ENCODE peak calls at places on chromosomes 11 and 22, in seven cellular contexts. Y is lower leg skin, T is colonic mucosa, M is neural progenitor cell, J is Peyer's patch, S is upper lobe of left lung, Q is foreskin fibroblast. U is an unnamed sample.

GRCh38 chr11:44007746-44008501 is 39.9 kb upstream of the ACCSL start:
- DNase-seq in Y (no peak), J (no peak), T (peak), M (no peak), Q (no peak), S (no peak), U (peak)

GRCh38 chr11:11155962-11156815 is 196.9 kb downstream of the CSNK2A3 start:
- DNase-seq in T (no peak), Q (no peak), M (peak), Y (no peak), S (peak), J (no peak), U (peak)

GRCh38 chr11:34653851-34654490 is 33.1 kb downstream of the EHF start:
- DNase-seq in Y (peak), T (peak), S (no peak), M (peak), J (peak), Q (peak), U (peak)

GRCh38 chr11:105670811-105671210 is 60.9 kb downstream of the GRIA4 start:
- DNase-seq in Q (peak), M (no peak), S (no peak), Y (no peak), T (no peak), J (no peak), U (no peak)

GRCh38 chr11:87719311-87720073 is 455.8 kb downstream of the RAB38 start:
- DNase-seq in M (no peak), J (no peak), Q (no peak), S (no peak), Y (no peak), T (no peak), U (no peak)

GRCh38 chr11:36300651-36301050 is 4.6 kb downstream of the PRR5L start:
- DNase-seq in J (peak), S (peak), T (peak), M (no peak), Q (no peak), Y (peak), U (no peak)

GRCh38 chr22:29072979-29073617 is at the start of gene KREMEN1:
- DNase-seq in Y (no peak), T (peak), J (no peak), Q (no peak), S (no peak), M (peak), U (peak)

GRCh38 chr11:68039526-68040086 is 781 bp downstream of the TCIRG1 start:
- DNase-seq in Y (no peak), Q (no peak), M (no peak), S (peak), T (no peak), J (no peak), U (peak)

GRCh38 chr11:134725211-134725610 is 313.2 kb upstream of the B3GAT1 start:
- DNase-seq in M (no peak), Y (no peak), S (peak), Q (no peak), T (no peak), J (no peak), U (no peak)

GRCh38 chr22:25169278-25170031 is 30.2 kb upstream of the CRYBB3 start:
- DNase-seq in T (no peak), Q (no peak), M (no peak), J (no peak), S (no peak), Y (no peak), U (no peak)

GRCh38 chr11:119979716-119980115 is 158.2 kb downstream of the TRIM29 start:
- DNase-seq in S (no peak), M (no peak), T (no peak), Y (no peak), J (no peak), Q (no peak), U (peak)

GRCh38 chr22:46613606-46613997 is 6.6 kb upstream of the GRAMD4 start:
- DNase-seq in Q (peak), M (no peak), S (no peak), J (no peak), Y (no peak), T (no peak), U (no peak)

GRCh38 chr11:82756765-82757650 is 23.3 kb upstream of the FAM181B start:
- DNase-seq in J (no peak), Q (no peak), M (no peak), T (no peak), S (no peak), Y (no peak), U (no peak)

DNA sequence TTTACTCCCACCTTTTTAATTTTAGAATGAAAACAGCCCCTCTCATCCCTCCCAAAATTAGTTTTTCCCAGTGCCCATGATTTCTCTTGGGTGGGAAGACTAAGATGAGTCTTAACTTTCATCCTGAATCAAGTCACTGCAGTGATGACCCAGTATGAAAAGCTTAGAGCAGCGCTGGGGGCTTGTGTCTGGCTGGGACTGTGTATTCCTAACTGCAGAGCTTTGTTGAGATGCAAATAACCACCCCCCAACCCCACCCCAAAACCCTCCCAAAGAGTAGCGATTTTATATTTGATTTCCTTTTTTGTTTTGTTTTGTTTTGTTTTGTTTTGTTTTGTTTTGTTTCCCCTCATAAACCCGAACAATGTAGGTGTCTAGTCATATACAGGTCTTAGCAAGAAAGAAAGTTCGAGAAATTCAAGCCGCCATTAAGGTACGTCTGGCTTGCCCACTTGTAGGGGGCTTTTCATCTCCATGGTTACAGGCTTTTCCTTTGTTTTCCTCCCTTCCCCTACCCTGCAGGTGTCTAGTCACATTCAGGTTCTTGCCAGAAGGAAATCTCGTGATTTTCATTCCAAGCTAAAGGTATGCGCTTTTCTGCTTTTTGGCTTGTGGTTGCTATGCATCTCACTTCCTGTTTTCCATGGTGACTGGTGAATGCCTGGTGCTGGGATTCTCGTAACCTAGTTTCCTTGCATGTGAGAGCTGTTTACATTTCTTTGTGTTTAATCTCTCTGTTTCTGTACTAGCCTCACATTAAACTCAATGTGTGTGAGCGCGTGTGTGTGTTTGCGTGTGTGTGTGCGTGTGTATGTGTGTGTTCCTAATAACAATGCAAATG is 144.6 kb upstream of the RASSF10 start:
- DNase-seq in Y (no peak), M (peak), S (no peak), T (no peak), J (no peak), Q (peak), U (no peak)
- H3K4me3 ChIP-seq in Y (no peak), M (peak), S (no peak), T (no peak), J (no peak), Q (no peak), U (no peak)

GRCh38 chr11:95232666-95233065 is 1.7 kb upstream of the SESN3 start:
- DNase-seq in M (no peak), T (no peak), S (no peak), Q (no peak), Y (no peak), J (no peak), U (no peak)
- H3K4me3 ChIP-seq in M (peak), T (peak), S (peak), Q (peak), Y (no peak), J (peak), U (peak)

DNA sequence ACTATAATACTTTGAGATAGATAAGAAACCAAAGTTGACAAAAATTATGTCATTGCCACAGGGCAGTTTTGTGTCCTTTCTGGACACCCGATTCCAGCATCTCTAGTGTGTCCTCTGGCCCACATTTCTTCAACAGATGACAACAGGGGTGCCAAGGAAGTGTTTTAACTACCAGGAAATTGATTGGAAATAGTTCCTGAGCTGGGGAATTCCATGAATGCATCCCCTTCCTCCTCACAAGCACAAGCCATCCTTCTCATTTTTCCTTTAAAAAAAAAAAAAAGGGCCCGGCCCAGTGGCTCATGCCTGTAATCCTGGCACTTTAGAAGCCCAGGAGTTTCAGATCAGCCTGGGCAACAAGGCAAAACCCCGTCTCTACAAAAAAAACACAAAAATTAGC is 690 bp upstream of the B3GAT3 start:
- DNase-seq in M (peak), S (no peak), Q (no peak), T (no peak), J (no peak), Y (no peak), U (peak)
- H3K4me3 ChIP-seq in M (peak), S (peak), Q (peak), T (no peak), J (no peak), Y (no peak), U (peak)

GRCh38 chr11:57460756-57461749 is 725 bp downstream of the RTN4RL2 start:
- DNase-seq in Q (no peak), M (peak), T (no peak), S (peak), Y (no peak), J (no peak), U (peak)
- H3K4me3 ChIP-seq in Q (peak), M (peak), T (peak), S (peak), Y (peak), J (peak), U (no peak)

GRCh38 chr11:3641701-3642070 is at the start of gene ART5:
- DNase-seq in J (no peak), M (no peak), Y (peak), S (no peak), T (no peak), Q (no peak), U (peak)

GRCh38 chr11:3641191-3641590 is 601 bp downstream of the ART5 start:
- DNase-seq in T (no peak), Y (no peak), M (no peak), J (no peak), S (no peak), Q (no peak), U (peak)

GRCh38 chr11:3644817-3645235 is at the start of gene ART1:
- DNase-seq in Q (no peak), M (no peak), T (no peak), Y (no peak), J (no peak), S (no peak), U (no peak)

GRCh38 chr11:3639841-3640240 is 2.0 kb downstream of the ART5 start:
- DNase-seq in S (peak), J (no peak), M (no peak), Q (no peak), Y (no peak), T (no peak), U (no peak)

GRCh38 chr11:3642071-3642951 is 519 bp upstream of the ART5 start:
- DNase-seq in J (peak), M (peak), Y (peak), S (peak), T (peak), Q (peak), U (peak)
- H3K4me3 ChIP-seq in J (peak), M (peak), Y (peak), S (peak), T (peak), Q (peak), U (peak)

U was measured in osteoblast.